ENCODE peak calls at places on chromosomes 11 and 22, in five cellular contexts. K, G, I, P and N are unnamed samples.

GRCh38 chr22:40746428-40747220 is 67.3 kb downstream of the MCHR1 start:
- DNase-seq in K (no peak), G (no peak), I (no peak), P (no peak), N (no peak)

GRCh38 chr11:112864715-112865114 is 96.5 kb upstream of the NCAM1 start:
- DNase-seq in K (no peak), G (no peak), I (no peak), P (no peak), N (no peak)

GRCh38 chr22:27834364-27835185 is 33.0 kb upstream of the MN1 start:
- DNase-seq in K (no peak), G (no peak), I (no peak), P (no peak), N (no peak)

GRCh38 chr11:119533931-119534694 is 111.1 kb upstream of the THY1 start:
- DNase-seq in K (peak), G (peak), I (peak), P (peak), N (peak)

GRCh38 chr11:65501005-65501529 is 2.2 kb downstream of the MALAT1 start:
- DNase-seq in K (no peak), G (no peak), I (no peak), P (no peak), N (no peak)

GRCh38 chr11:3130269-3131071 is 34.6 kb downstream of the OSBPL5 start:
- DNase-seq in K (no peak), G (no peak), I (no peak), P (no peak), N (no peak)

GRCh38 chr11:44305643-44306468 is 4.1 kb downstream of the ALX4 start:
- DNase-seq in K (no peak), G (peak), I (no peak), P (no peak), N (no peak)

GRCh38 chr22:42747701-42748513 is 27.2 kb upstream of the A4GALT start:
- DNase-seq in K (peak), G (no peak), I (no peak), P (no peak), N (no peak)

GRCh38 chr11:109033627-109034340 is 368.9 kb downstream of the DDX10 start:
- DNase-seq in K (no peak), G (no peak), I (no peak), P (no peak), N (no peak)

GRCh38 chr11:64845125-64845735 is 777 bp upstream of the CDC42BPG start:
- DNase-seq in K (peak), G (no peak), I (no peak), P (peak), N (no peak)

GRCh38 chr11:48096588-48097525 is 116.5 kb downstream of the PTPRJ start:
- DNase-seq in K (peak), G (peak), I (peak), P (no peak), N (no peak)

GRCh38 chr11:127627629-127628462 is 627.3 kb upstream of the KIRREL3 start:
- DNase-seq in K (no peak), G (no peak), I (no peak), P (no peak), N (no peak)

GRCh38 chr11:106706355-106706754 is 311.9 kb downstream of the GUCY1A2 start:
- DNase-seq in K (no peak), G (no peak), I (peak), P (no peak), N (no peak)

GRCh38 chr22:21606775-21607174 is 23.0 kb downstream of the YDJC start:
- DNase-seq in K (no peak), G (no peak), I (no peak), P (peak), N (no peak)

GRCh38 chr22:42072606-42073330 is 1.3 kb upstream of the PHETA2 start:
- DNase-seq in K (no peak), G (no peak), I (no peak), P (peak), N (no peak)

GRCh38 chr22:32482708-32483107 is 8.1 kb downstream of the FBXO7 start:
- DNase-seq in K (no peak), G (no peak), I (no peak), P (peak), N (peak)

GRCh38 chr22:42277988-42278776 is 7.7 kb upstream of the TCF20 start:
- DNase-seq in K (no peak), G (no peak), I (no peak), P (no peak), N (no peak)

GRCh38 chr22:22769434-22770279 is 118.0 kb upstream of the IGLL5 start:
- DNase-seq in K (no peak), G (no peak), I (no peak), P (no peak), N (no peak)

GRCh38 chr11:15613231-15613630 is 498.5 kb downstream of the INSC start:
- DNase-seq in K (no peak), G (no peak), I (no peak), P (no peak), N (no peak)

GRCh38 chr11:70394211-70394950 is 3.9 kb upstream of the CTTN start:
- DNase-seq in K (no peak), G (no peak), I (no peak), P (no peak), N (no peak)

GRCh38 chr11:64864473-64865285 is 13.7 kb downstream of the EHD1 start:
- DNase-seq in K (no peak), G (no peak), I (no peak), P (no peak), N (no peak)

GRCh38 chr22:20205964-20206708 is 55.3 kb upstream of the CCDC188 start:
- DNase-seq in K (peak), G (no peak), I (peak), P (peak), N (peak)

GRCh38 chr22:46131151-46131587 is 19.2 kb upstream of the PPARA start:
- DNase-seq in K (no peak), G (peak), I (no peak), P (peak), N (no peak)
- TF ChIP-seq SRF in K (no peak), G (no peak), I (no peak), P (no peak), N (no peak)

DNA sequence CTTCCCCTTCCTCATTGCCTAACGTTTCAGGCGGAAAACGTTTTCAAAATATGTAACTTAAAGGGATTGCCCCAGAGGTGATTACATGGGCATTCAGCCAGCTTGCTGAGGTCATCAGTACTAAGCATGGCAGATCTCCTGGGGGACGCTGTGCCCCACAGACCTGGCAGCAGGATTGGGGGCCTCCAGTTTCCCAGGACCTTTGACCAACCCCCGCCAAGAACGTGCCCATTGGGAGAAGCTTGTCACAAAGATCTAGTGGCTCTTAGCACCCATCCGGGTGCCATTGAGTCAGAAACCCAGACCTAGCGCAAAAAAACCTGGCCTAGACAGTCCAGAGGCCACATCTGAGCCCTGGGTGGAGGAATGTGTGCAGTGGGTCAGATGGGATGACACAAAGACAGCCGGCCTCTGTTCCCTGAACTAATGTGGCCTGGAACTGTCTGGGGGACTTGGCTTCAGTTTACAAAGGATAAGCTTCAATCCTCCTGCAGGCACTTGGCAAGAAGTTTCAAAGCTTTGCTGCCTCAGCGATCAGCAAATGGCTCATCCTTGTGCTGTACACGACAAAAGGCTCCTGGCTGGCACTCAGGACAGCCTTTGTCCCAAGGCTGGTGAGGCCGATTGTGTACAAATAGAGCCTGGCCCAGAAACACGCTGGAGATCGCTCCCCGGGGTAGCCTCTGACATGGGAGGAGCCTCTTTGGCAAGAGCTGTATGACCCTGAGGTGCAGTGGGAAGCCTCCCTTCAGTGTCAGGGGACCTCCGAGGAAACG is 9.5 kb downstream of the C1QTNF6 start:
- DNase-seq in K (peak), G (no peak), I (no peak), P (no peak), N (no peak)
- TF ChIP-seq SRF in K (no peak), G (no peak), I (no peak), P (no peak), N (no peak)

GRCh38 chr11:115528217-115528616 is 24.0 kb upstream of the CADM1 start:
- DNase-seq in K (no peak), G (no peak), I (no peak), P (no peak), N (no peak)
- TF ChIP-seq SRF in K (no peak), G (no peak), I (no peak), P (no peak), N (no peak)

GRCh38 chr22:25545117-25545516 is 19.4 kb upstream of the GRK3 start:
- DNase-seq in K (no peak), G (no peak), I (no peak), P (no peak), N (no peak)
- TF ChIP-seq SRF in K (no peak), G (no peak), I (no peak), P (no peak), N (no peak)

GRCh38 chr11:68143310-68143689 is 22.1 kb upstream of the CHKA start:
- DNase-seq in K (no peak), G (no peak), I (no peak), P (no peak), N (no peak)

GRCh38 chr11:68148071-68148805 is 27.1 kb upstream of the CHKA start:
- DNase-seq in K (no peak), G (no peak), I (no peak), P (no peak), N (no peak)

GRCh38 chr11:68146704-68147474 is 25.7 kb upstream of the CHKA start:
- DNase-seq in K (peak), G (no peak), I (no peak), P (peak), N (no peak)

GRCh38 chr11:68145120-68145866 is 24.1 kb upstream of the CHKA start:
- DNase-seq in K (peak), G (no peak), I (no peak), P (no peak), N (no peak)

GRCh38 chr11:68146010-68146540 is 24.9 kb upstream of the CHKA start:
- DNase-seq in K (peak), G (no peak), I (no peak), P (no peak), N (no peak)
- TF ChIP-seq SRF in K (no peak), G (no peak), I (no peak), P (no peak), N (no peak)

GRCh38 chr11:63840356-63841060 is 1.6 kb downstream of the MARK2 start:
- DNase-seq in K (no peak), G (no peak), I (no peak), P (peak), N (no peak)

GRCh38 chr11:63838682-63839507 is at the start of gene MARK2:
- DNase-seq in K (peak), G (peak), I (peak), P (peak), N (peak)

GRCh38 chr11:63841554-63841953 is 2.6 kb downstream of the MARK2 start:
- DNase-seq in K (no peak), G (peak), I (no peak), P (no peak), N (no peak)

GRCh38 chr11:63838150-63838681 is 694 bp upstream of the MARK2 start:
- DNase-seq in K (no peak), G (no peak), I (no peak), P (no peak), N (peak)

GRCh38 chr11:63839508-63840355 is 822 bp downstream of the MARK2 start:
- DNase-seq in K (no peak), G (no peak), I (no peak), P (peak), N (no peak)
- TF ChIP-seq SRF in K (no peak), G (no peak), I (no peak), P (no peak), N (no peak)

GRCh38 chr22:18148508-18148965 is 1.4 kb upstream of the USP18 start:
- DNase-seq in K (peak), G (no peak), I (no peak), P (no peak), N (no peak)
- TF ChIP-seq SRF in K (no peak), G (no peak), I (no peak), P (no peak), N (no peak)

DNA sequence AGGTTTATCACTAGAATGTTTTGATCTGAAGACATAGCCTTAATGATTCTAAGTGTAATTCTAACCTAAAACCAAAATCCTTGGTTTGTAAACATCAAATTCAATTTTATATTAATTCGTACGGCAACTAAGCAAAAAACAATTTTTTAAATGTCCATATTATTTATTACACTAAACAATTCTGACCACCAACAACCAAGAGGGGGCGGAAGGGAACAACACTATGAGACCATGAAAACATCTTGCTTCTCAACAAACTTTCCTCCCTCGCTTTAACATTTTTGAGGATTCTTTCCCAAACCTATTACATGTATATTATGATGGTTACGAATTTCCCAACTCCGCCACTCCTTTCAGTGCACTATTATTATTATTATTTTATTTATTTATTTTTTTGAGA is 6.5 kb upstream of the UCP2 start:
- DNase-seq in K (no peak), G (no peak), I (no peak), P (peak), N (no peak)
- TF ChIP-seq SRF in K (no peak), G (no peak), I (no peak), P (no peak), N (no peak)

GRCh38 chr11:76208829-76209670 is 2.7 kb upstream of the WNT11 start:
- DNase-seq in K (peak), G (peak), I (no peak), P (no peak), N (no peak)
- TF ChIP-seq SRF in K (no peak), G (no peak), I (no peak), P (no peak), N (no peak)